ENCODE peak calls at places on chromosomes 7 and 10, in eight cellular contexts. A is K562, M is B cell, W is retina, I is NCI-H345, D is fibroblast of lung, C is NB4, G is NAMALWA. R is an unnamed sample.

GRCh38 chr10:113369185-113369785 is 183.6 kb upstream of the HABP2 start:
- DNase-seq in A (no peak), M (no peak), W (no peak), I (no peak), D (no peak), C (no peak), G (no peak), R (no peak)

GRCh38 chr10:71161429-71161828 is 50.9 kb upstream of the UNC5B start:
- DNase-seq in A (no peak), M (no peak), W (no peak), I (no peak), D (peak), C (peak), G (peak), R (no peak)

GRCh38 chr7:30028749-30029635 is 780 bp downstream of the PLEKHA8 start:
- DNase-seq in A (peak), M (peak), W (no peak), I (peak), D (peak), C (peak), G (peak), R (peak)

GRCh38 chr10:64271983-64272382 is 750.8 kb downstream of the REEP3 start:
- DNase-seq in A (no peak), M (no peak), W (no peak), I (no peak), D (no peak), C (peak), G (peak), R (no peak)

GRCh38 chr10:76973515-76974289 is 663.9 kb downstream of the KCNMA1 start:
- DNase-seq in A (no peak), M (no peak), W (no peak), I (no peak), D (peak), C (no peak), G (no peak), R (no peak)

GRCh38 chr7:4204530-4205165 is 477.4 kb upstream of the FOXK1 start:
- DNase-seq in A (no peak), M (no peak), W (peak), I (no peak), D (no peak), C (no peak), G (no peak), R (no peak)

GRCh38 chr7:98930464-98930863 is 52.1 kb downstream of the TRRAP start:
- DNase-seq in A (no peak), M (peak), W (no peak), I (no peak), D (no peak), C (no peak), G (no peak), R (peak)

GRCh38 chr10:59976909-59977308 is 70.6 kb upstream of the CCDC6 start:
- DNase-seq in A (no peak), M (no peak), W (no peak), I (no peak), D (no peak), C (no peak), G (no peak), R (no peak)

GRCh38 chr10:80412521-80412920 is 4.2 kb downstream of the PRXL2A start:
- DNase-seq in A (no peak), M (no peak), W (no peak), I (no peak), D (no peak), C (peak), G (no peak), R (no peak)

GRCh38 chr10:31708513-31708912 is 220.1 kb downstream of the ARHGAP12 start:
- DNase-seq in A (no peak), M (no peak), W (peak), I (no peak), D (no peak), C (no peak), G (no peak), R (no peak)

GRCh38 chr7:87479951-87480350 is 4.5 kb upstream of the ABCB4 start:
- DNase-seq in A (no peak), M (no peak), W (no peak), I (no peak), D (peak), C (no peak), G (no peak), R (no peak)

GRCh38 chr7:100626530-100627237 is 14.3 kb downstream of the MOSPD3 start:
- DNase-seq in A (peak), M (peak), W (peak), I (peak), D (peak), C (peak), G (peak), R (peak)

GRCh38 chr10:90732581-90732980 is 125.3 kb downstream of the HTR7 start:
- DNase-seq in A (no peak), M (no peak), W (no peak), I (no peak), D (no peak), C (no peak), G (no peak), R (no peak)

GRCh38 chr10:95279042-95279820 is 11.6 kb downstream of the PDLIM1 start:
- DNase-seq in A (no peak), M (no peak), W (no peak), I (no peak), D (peak), C (no peak), G (no peak), R (no peak)

GRCh38 chr7:39073432-39073831 is 95.7 kb downstream of the POU6F2 start:
- DNase-seq in A (no peak), M (no peak), W (peak), I (peak), D (no peak), C (no peak), G (no peak), R (no peak)

GRCh38 chr7:16675277-16675676 is 29.3 kb downstream of the BZW2 start:
- DNase-seq in A (no peak), M (no peak), W (no peak), I (no peak), D (no peak), C (no peak), G (no peak), R (no peak)

GRCh38 chr7:159122276-159122675 is 22.4 kb downstream of the VIPR2 start:
- DNase-seq in A (no peak), M (no peak), W (no peak), I (no peak), D (no peak), C (no peak), G (no peak), R (peak)

GRCh38 chr7:100957832-100958421 is 8.6 kb downstream of the MUC3A start:
- DNase-seq in A (peak), M (no peak), W (no peak), I (no peak), D (no peak), C (peak), G (no peak), R (no peak)

GRCh38 chr7:38846280-38846679 is 62.7 kb downstream of the VPS41 start:
- DNase-seq in A (peak), M (no peak), W (no peak), I (no peak), D (peak), C (no peak), G (no peak), R (no peak)

GRCh38 chr10:29254123-29255046 is 34.5 kb upstream of the LYZL1 start:
- DNase-seq in A (peak), M (no peak), W (peak), I (no peak), D (peak), C (peak), G (no peak), R (no peak)

GRCh38 chr7:104040666-104041065 is 51.2 kb upstream of the RELN start:
- DNase-seq in A (no peak), M (no peak), W (no peak), I (no peak), D (no peak), C (no peak), G (no peak), R (no peak)

GRCh38 chr7:24336461-24336860 is 52.5 kb downstream of the NPY start:
- DNase-seq in A (no peak), M (no peak), W (no peak), I (no peak), D (no peak), C (no peak), G (no peak), R (no peak)

GRCh38 chr7:134472572-134473242 is 13.8 kb upstream of the AKR1B1 start:
- DNase-seq in A (no peak), M (no peak), W (no peak), I (no peak), D (no peak), C (no peak), G (no peak), R (no peak)

GRCh38 chr7:44292876-44293560 is 32.4 kb downstream of the CAMK2B start:
- DNase-seq in A (no peak), M (no peak), W (no peak), I (no peak), D (no peak), C (no peak), G (no peak), R (no peak)

GRCh38 chr7:85074-85945 is 107.1 kb upstream of the FAM20C start:
- DNase-seq in A (no peak), M (no peak), W (no peak), I (no peak), D (peak), C (no peak), G (no peak), R (peak)

GRCh38 chr7:13980474-13980873 is 9.0 kb downstream of the ETV1 start:
- DNase-seq in A (no peak), M (no peak), W (peak), I (no peak), D (no peak), C (no peak), G (no peak), R (no peak)

GRCh38 chr7:135001390-135002165 is 15.3 kb downstream of the AGBL3 start:
- DNase-seq in A (no peak), M (no peak), W (no peak), I (no peak), D (no peak), C (peak), G (no peak), R (no peak)

GRCh38 chr10:71766717-71767419 is 6.5 kb downstream of the VSIR start:
- DNase-seq in A (peak), M (peak), W (no peak), I (no peak), D (peak), C (peak), G (peak), R (peak)

GRCh38 chr7:16764942-16765341 is 11.4 kb downstream of the TSPAN13 start:
- DNase-seq in A (no peak), M (no peak), W (no peak), I (no peak), D (no peak), C (no peak), G (no peak), R (no peak)

GRCh38 chr10:100148353-100149211 is 37.2 kb downstream of the ERLIN1 start:
- DNase-seq in A (no peak), M (no peak), W (peak), I (no peak), D (peak), C (peak), G (no peak), R (no peak)

GRCh38 chr7:106405697-106406141 is 120.9 kb upstream of the NAMPT start:
- DNase-seq in A (no peak), M (no peak), W (no peak), I (no peak), D (no peak), C (no peak), G (peak), R (no peak)

GRCh38 chr10:128095023-128095752 is 31.0 kb downstream of the MKI67 start:
- DNase-seq in A (peak), M (no peak), W (no peak), I (peak), D (no peak), C (peak), G (peak), R (no peak)

GRCh38 chr10:29691564-29692064 is 56.8 kb upstream of the SVIL start:
- DNase-seq in A (no peak), M (no peak), W (no peak), I (no peak), D (peak), C (no peak), G (no peak), R (no peak)

R was measured in Peyer's patch.